ENCODE peak calls at places on chromosomes 2 and 18, in four cellular contexts. One of them, this sample, is unnamed.

GRCh38 chr2:96556441-96557330 is 20.1 kb downstream of the ARID5A start:
- DNase-seq in HepG2: peak
- DNase-seq in SK-N-SH: peak
- DNase-seq in K562: no peak
- DNase-seq in this sample: no peak

GRCh38 chr2:148252646-148253045 is 231.8 kb downstream of the MBD5 start:
- DNase-seq in HepG2: no peak
- DNase-seq in SK-N-SH: no peak
- DNase-seq in K562: no peak
- DNase-seq in this sample: no peak

GRCh38 chr2:120552800-120553471 is 182.7 kb upstream of the GLI2 start:
- DNase-seq in HepG2: peak
- DNase-seq in SK-N-SH: no peak
- DNase-seq in K562: peak
- DNase-seq in this sample: no peak

GRCh38 chr2:71690231-71690834 is 237.0 kb downstream of the DYSF start:
- DNase-seq in K562: no peak
- DNase-seq in HepG2: no peak
- DNase-seq in SK-N-SH: no peak
- DNase-seq in this sample: no peak

GRCh38 chr2:229713371-229714079 is 830 bp downstream of the DNER start:
- DNase-seq in K562: no peak
- DNase-seq in HepG2: no peak
- DNase-seq in SK-N-SH: peak
- DNase-seq in this sample: no peak

GRCh38 chr2:71235930-71236587 is 9.2 kb upstream of the PAIP2B start:
- DNase-seq in HepG2: no peak
- DNase-seq in K562: no peak
- DNase-seq in SK-N-SH: no peak
- DNase-seq in this sample: no peak

GRCh38 chr18:43271593-43272432 is 5.5 kb downstream of the SYT4 start:
- DNase-seq in K562: peak
- DNase-seq in SK-N-SH: peak
- DNase-seq in HepG2: peak
- DNase-seq in this sample: no peak

GRCh38 chr2:149221898-149222297 is 108.5 kb upstream of the LYPD6 start:
- DNase-seq in SK-N-SH: peak
- DNase-seq in K562: no peak
- DNase-seq in HepG2: no peak
- DNase-seq in this sample: no peak

GRCh38 chr2:196356332-196356731 is 185.0 kb upstream of the STK17B start:
- DNase-seq in SK-N-SH: no peak
- DNase-seq in HepG2: no peak
- DNase-seq in K562: no peak
- DNase-seq in this sample: no peak

GRCh38 chr2:239389414-239390329 is 11.1 kb downstream of the HDAC4 start:
- DNase-seq in HepG2: no peak
- DNase-seq in SK-N-SH: no peak
- DNase-seq in K562: no peak
- DNase-seq in this sample: no peak

GRCh38 chr2:101740555-101740964 is 43.1 kb downstream of the MAP4K4 start:
- DNase-seq in K562: no peak
- DNase-seq in HepG2: peak
- DNase-seq in SK-N-SH: no peak
- DNase-seq in this sample: no peak

GRCh38 chr2:17300141-17300540 is 218.1 kb downstream of the RAD51AP2 start:
- DNase-seq in SK-N-SH: no peak
- DNase-seq in K562: no peak
- DNase-seq in HepG2: no peak
- DNase-seq in this sample: no peak

DNA sequence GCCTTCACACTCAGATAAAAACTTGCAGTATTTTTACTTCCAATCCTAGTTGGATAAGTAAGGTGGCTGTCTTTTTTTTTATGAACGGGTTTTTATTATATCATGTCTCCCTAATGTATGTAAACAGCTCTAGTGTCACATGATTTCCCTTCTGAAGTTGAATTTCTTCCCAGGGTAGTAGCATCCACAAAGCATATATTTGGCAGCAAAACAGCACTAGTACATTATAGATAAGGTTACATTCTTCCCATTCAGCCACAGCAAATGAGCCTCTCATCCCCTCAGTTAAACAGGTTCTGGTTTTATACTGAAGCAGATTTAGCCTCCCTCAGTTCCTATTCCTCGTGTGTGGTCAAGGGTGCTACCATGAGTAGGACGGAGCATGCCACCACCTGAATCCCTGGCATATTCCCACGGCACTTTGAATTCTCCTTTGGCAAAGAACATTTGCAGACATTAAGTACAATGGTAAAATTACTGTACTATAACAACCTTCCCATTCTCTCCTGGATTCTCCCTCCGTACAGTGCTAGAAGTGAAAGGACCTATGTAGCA is 15.4 kb upstream of the DTNA start:
- DNase-seq in SK-N-SH: peak
- DNase-seq in HepG2: no peak
- DNase-seq in K562: no peak
- DNase-seq in this sample: no peak
- H2AFZ ChIP-seq in SK-N-SH: no peak
- H2AFZ ChIP-seq in HepG2: no peak
- H2AFZ ChIP-seq in K562: no peak
- H2AFZ ChIP-seq in this sample: no peak

GRCh38 chr2:218419630-218420216 is 800 bp downstream of the VIL1 start:
- DNase-seq in K562: no peak
- DNase-seq in SK-N-SH: no peak
- DNase-seq in HepG2: no peak
- DNase-seq in this sample: no peak

GRCh38 chr2:218422403-218423086 is 3.6 kb downstream of the VIL1 start:
- DNase-seq in HepG2: no peak
- DNase-seq in K562: peak
- DNase-seq in SK-N-SH: no peak
- DNase-seq in this sample: no peak

GRCh38 chr2:218421027-218421426 is 2.1 kb downstream of the VIL1 start:
- DNase-seq in HepG2: no peak
- DNase-seq in K562: no peak
- DNase-seq in SK-N-SH: no peak
- DNase-seq in this sample: no peak

GRCh38 chr2:218425531-218425930 is 6.6 kb downstream of the VIL1 start:
- DNase-seq in HepG2: no peak
- DNase-seq in K562: no peak
- DNase-seq in SK-N-SH: no peak
- DNase-seq in this sample: no peak

DNA sequence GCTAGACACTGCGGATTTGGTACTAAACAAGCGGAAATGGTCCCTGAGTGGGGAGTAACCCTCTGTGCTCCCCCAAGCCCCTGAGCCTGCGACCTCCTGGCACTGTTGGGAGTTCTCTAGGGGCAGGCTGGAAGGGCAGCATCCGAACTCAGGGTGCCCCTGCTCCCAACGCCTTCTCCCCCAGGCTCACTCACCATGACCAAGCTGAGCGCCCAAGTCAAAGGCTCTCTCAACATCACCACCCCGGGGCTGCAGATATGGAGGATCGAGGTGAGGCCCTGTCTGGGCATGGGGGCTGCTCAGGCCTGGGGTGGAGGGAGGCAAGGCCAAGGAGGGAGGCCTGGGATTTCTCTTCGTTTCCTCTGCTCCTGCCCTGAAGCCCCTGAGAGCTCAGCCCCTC is 4.7 kb downstream of the VIL1 start:
- DNase-seq in SK-N-SH: no peak
- DNase-seq in K562: no peak
- DNase-seq in HepG2: no peak
- DNase-seq in this sample: no peak
- TF ChIP-seq CHD2 in SK-N-SH: no peak
- TF ChIP-seq CHD2 in K562: no peak
- TF ChIP-seq CHD2 in HepG2: no peak
- TF ChIP-seq CHD2 in this sample: no peak

DNA sequence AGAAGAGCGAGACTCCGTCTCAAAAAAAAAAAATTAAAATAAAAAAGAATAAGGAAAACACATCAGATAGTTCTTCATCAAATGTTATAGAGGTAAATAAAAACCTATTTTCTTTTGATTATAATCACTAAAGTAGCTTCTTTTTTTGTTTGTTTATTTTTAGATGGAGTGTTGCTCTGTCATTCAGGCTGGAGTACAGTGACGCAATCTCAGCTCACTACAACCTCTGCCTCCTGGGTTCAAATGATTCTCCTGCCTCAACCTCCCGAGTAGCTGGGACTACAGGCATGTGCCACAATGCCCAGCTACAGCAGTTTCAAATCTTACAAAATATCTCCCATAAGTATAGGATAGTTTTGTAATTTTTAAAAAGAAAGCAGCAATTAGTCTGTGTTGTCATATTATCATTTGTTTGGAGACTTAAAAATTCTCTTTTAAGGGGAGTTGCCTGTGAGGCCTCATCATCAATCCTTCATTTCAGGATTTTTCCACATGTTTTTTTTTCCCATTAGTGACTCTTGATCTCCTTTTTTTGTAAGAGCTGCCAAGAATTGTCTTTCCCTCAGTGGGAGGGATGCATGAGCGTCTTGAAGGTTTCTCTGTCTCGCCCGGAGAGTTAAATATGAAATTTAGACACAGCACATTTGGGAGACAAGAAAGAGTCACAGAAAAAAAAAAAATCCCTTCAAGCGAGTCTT is 275.9 kb downstream of the CDCA7 start:
- DNase-seq in SK-N-SH: no peak
- DNase-seq in K562: no peak
- DNase-seq in HepG2: no peak
- DNase-seq in this sample: no peak
- H2AFZ ChIP-seq in SK-N-SH: peak
- H2AFZ ChIP-seq in K562: no peak
- H2AFZ ChIP-seq in HepG2: peak
- H2AFZ ChIP-seq in this sample: no peak

GRCh38 chr2:20443276-20443920 is 3.5 kb upstream of the RHOB start:
- DNase-seq in K562: no peak
- DNase-seq in SK-N-SH: peak
- DNase-seq in HepG2: peak
- DNase-seq in this sample: no peak
- TF ChIP-seq CHD2 in K562: no peak
- TF ChIP-seq CHD2 in SK-N-SH: no peak
- TF ChIP-seq CHD2 in HepG2: no peak
- TF ChIP-seq CHD2 in this sample: no peak

GRCh38 chr18:37393221-37393828 is 172.3 kb downstream of the CELF4 start:
- DNase-seq in HepG2: no peak
- DNase-seq in SK-N-SH: peak
- DNase-seq in K562: no peak
- DNase-seq in this sample: no peak

GRCh38 chr18:37394610-37394965 is 171.0 kb downstream of the CELF4 start:
- DNase-seq in K562: no peak
- DNase-seq in HepG2: no peak
- DNase-seq in SK-N-SH: no peak
- DNase-seq in this sample: no peak

GRCh38 chr18:37392648-37393047 is 172.9 kb downstream of the CELF4 start:
- DNase-seq in K562: no peak
- DNase-seq in HepG2: no peak
- DNase-seq in SK-N-SH: no peak
- DNase-seq in this sample: no peak

GRCh38 chr18:37395138-37395537 is 170.5 kb downstream of the CELF4 start:
- DNase-seq in SK-N-SH: no peak
- DNase-seq in HepG2: no peak
- DNase-seq in K562: no peak
- DNase-seq in this sample: no peak

DNA sequence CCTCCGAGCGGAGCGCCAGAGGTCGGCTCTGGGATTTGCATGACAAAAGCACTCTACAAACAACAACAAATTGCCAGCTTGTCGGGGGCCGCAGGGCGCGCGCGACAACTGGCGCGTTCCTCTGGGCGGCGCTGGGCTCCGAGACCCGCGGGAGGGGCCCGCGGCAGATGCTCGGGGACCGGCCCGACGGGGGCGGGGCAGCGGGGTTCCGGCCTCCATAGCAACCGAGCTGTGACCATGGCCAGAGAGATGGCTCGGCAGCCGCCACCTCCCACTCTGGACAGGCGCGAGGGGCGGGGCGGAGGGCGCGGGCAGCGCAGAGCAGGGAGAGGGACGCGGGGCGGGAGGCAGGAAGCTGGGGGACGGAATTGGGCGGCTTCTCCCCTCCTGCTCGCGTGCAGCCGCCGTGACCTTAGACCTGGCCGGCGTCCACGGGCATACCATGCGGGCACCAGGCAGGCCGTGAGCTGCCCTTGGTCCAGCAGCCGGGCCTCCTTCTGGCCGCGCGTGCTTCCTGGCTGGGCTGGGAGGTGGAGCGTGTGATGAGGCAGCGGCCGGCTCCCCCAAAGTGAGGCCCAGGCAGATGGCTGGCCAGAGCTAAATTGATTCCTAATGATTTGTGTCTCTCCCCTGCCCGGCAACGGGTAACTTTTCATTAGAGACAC is 171.5 kb downstream of the CELF4 start:
- DNase-seq in SK-N-SH: peak
- DNase-seq in HepG2: no peak
- DNase-seq in K562: peak
- DNase-seq in this sample: no peak
- H2AFZ ChIP-seq in SK-N-SH: peak
- H2AFZ ChIP-seq in HepG2: no peak
- H2AFZ ChIP-seq in K562: no peak
- H2AFZ ChIP-seq in this sample: no peak

DNA sequence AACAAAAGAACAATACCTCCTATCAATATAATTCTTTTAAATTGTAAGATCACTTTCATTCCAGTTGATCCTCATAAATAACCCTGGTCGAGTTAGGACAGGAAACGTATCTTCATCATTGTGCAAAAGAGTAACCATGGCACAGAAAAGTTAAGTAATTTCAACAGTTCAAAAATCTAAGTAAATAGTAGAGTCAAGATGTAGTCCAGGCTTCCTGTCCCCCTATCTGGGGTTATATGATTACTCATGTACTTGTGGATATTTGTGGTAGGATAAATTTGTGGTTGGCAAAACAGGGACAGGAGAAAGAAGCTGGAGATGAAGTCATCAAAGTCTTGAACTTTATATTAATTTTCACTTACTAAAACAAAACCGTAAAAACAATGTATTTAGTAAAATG is 772.6 kb downstream of the TSN start:
- DNase-seq in K562: no peak
- DNase-seq in HepG2: no peak
- DNase-seq in SK-N-SH: no peak
- DNase-seq in this sample: no peak
- TF ChIP-seq CHD2 in K562: no peak
- TF ChIP-seq CHD2 in HepG2: no peak
- TF ChIP-seq CHD2 in SK-N-SH: no peak
- TF ChIP-seq CHD2 in this sample: no peak

GRCh38 chr2:37457401-37457901 is 113.0 kb downstream of the QPCT start:
- DNase-seq in SK-N-SH: no peak
- DNase-seq in HepG2: no peak
- DNase-seq in K562: no peak
- DNase-seq in this sample: no peak

GRCh38 chr2:37453024-37453423 is 108.6 kb downstream of the QPCT start:
- DNase-seq in K562: no peak
- DNase-seq in HepG2: no peak
- DNase-seq in SK-N-SH: no peak
- DNase-seq in this sample: no peak

GRCh38 chr2:37456479-37456878 is 112.0 kb downstream of the QPCT start:
- DNase-seq in SK-N-SH: no peak
- DNase-seq in HepG2: no peak
- DNase-seq in K562: no peak
- DNase-seq in this sample: no peak

GRCh38 chr2:37458133-37458532 is 113.7 kb downstream of the QPCT start:
- DNase-seq in HepG2: no peak
- DNase-seq in K562: no peak
- DNase-seq in SK-N-SH: no peak
- DNase-seq in this sample: no peak

GRCh38 chr2:37454851-37455762 is 110.7 kb downstream of the QPCT start:
- DNase-seq in HepG2: no peak
- DNase-seq in K562: no peak
- DNase-seq in SK-N-SH: no peak
- DNase-seq in this sample: no peak
- H2AFZ ChIP-seq in HepG2: no peak
- H2AFZ ChIP-seq in K562: no peak
- H2AFZ ChIP-seq in SK-N-SH: peak
- H2AFZ ChIP-seq in this sample: no peak

GRCh38 chr2:164896634-164897033 is 55.0 kb upstream of the COBLL1 start:
- DNase-seq in HepG2: peak
- DNase-seq in SK-N-SH: no peak
- DNase-seq in K562: no peak
- DNase-seq in this sample: no peak
- TF ChIP-seq CHD2 in HepG2: no peak
- TF ChIP-seq CHD2 in SK-N-SH: no peak
- TF ChIP-seq CHD2 in K562: no peak
- TF ChIP-seq CHD2 in this sample: no peak

This sample was measured in GM12878.